ENCODE peak calls at places on chromosomes 6 and 20, in four cellular contexts. I, W, E and R are unnamed samples.
A peak's percentile ranks its signal among the peaks of the same experiment; 100 is the strongest.

GRCh38 chr6:16553531-16553930 is 207.7 kb downstream of the ATXN1 start:
- DNase-seq in I (no peak), W (no peak), E (no peak), R (no peak)

GRCh38 chr6:107323133-107323785 is 136.1 kb downstream of the PDSS2 start:
- DNase-seq in I (no peak), W (no peak), E (no peak), R (no peak)

GRCh38 chr6:145026267-145026679 is 709.0 kb downstream of the EPM2A start:
- DNase-seq in I (no peak), W (no peak), E (no peak), R (no peak)

GRCh38 chr6:28003661-28004060 is 46.6 kb downstream of the OR2B6 start:
- DNase-seq in I (no peak), W (peak; percentile 40), E (no peak), R (no peak)

GRCh38 chr20:63392465-63393365 is 31.6 kb upstream of the CHRNA4 start:
- DNase-seq in I (no peak), W (no peak), E (no peak), R (no peak)

GRCh38 chr6:7505196-7505699 is 36.2 kb upstream of the DSP start:
- DNase-seq in I (peak; percentile 97), W (peak; percentile 100), E (no peak), R (peak; percentile 49)

GRCh38 chr6:165674155-165675029 is 11.4 kb upstream of the PDE10A start:
- DNase-seq in I (no peak), W (no peak), E (no peak), R (no peak)

GRCh38 chr6:44046516-44047178 is 80.6 kb downstream of the MRPL14 start:
- DNase-seq in I (no peak), W (no peak), E (no peak), R (no peak)

GRCh38 chr6:1232578-1232977 is 79.3 kb upstream of the FOXQ1 start:
- DNase-seq in I (no peak), W (no peak), E (no peak), R (no peak)

GRCh38 chr6:77249560-77249959 is 213.7 kb downstream of the HTR1B start:
- DNase-seq in I (no peak), W (no peak), E (no peak), R (no peak)

GRCh38 chr20:53986037-53986436 is 84.4 kb downstream of the BCAS1 start:
- DNase-seq in I (no peak), W (no peak), E (no peak), R (no peak)

DNA sequence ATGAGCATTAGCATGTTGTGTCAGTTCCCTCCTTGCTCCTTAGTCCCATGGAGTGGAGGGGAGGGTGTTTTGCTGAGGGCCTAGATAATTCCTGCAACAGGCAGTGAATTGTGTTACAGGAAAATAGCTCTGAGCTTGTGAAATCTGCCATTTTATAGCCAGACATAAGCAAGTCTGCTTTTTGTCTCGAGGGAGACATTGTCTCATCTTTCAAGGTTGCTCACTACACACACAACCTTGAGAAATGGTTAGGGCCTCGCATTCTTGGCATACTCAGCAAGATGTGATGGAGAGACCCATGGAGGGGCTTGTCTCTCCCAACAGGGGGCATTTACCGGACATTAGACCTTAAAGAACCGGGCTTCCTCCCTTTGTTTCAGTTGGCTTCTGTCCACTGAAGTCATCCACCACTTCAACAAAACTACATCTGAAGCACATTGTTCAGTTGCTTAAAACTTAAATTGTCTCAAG is 108.0 kb upstream of the FOXO3 start:
- DNase-seq in I (no peak), W (no peak), E (no peak), R (peak; percentile 52)
- H3K4me3 ChIP-seq in I (no peak overlapping the region), W (no peak overlapping the region), E (no peak overlapping the region), R (no peak overlapping the region)

DNA sequence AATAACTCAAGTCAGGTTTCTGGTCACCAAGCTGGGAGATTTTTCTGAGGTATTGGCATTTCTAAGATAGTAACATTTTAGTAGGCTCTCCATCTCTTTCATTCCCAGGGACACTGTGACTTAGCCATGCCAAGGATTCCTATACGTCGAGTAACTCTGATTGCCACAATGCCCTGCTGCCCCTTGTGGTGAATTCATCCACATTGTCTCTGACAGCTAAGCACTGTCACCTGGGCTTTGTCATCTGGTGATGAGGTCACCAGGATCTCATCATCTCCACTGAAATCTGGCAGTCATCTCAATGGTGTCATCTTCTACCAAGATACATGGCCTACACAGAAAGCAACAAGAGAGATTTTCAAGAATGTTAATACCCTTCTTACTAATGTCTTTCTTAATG is 246.6 kb downstream of the CD109 start:
- DNase-seq in I (no peak), W (peak; percentile 47), E (no peak), R (no peak)
- TF ChIP-seq CTCF in I (peak; percentile 5), W (peak; percentile 10), E (no peak), R (no peak)

GRCh38 chr6:89011436-89011835 is 48.0 kb upstream of the RNGTT start:
- DNase-seq in I (no peak), W (no peak), E (no peak), R (no peak)

GRCh38 chr6:89008763-89009374 is 45.5 kb upstream of the RNGTT start:
- DNase-seq in I (no peak), W (no peak), E (no peak), R (no peak)

GRCh38 chr6:89008299-89008698 is 44.9 kb upstream of the RNGTT start:
- DNase-seq in I (no peak), W (no peak), E (no peak), R (no peak)

GRCh38 chr6:89009624-89010059 is 46.2 kb upstream of the RNGTT start:
- DNase-seq in I (no peak), W (no peak), E (no peak), R (no peak)

DNA sequence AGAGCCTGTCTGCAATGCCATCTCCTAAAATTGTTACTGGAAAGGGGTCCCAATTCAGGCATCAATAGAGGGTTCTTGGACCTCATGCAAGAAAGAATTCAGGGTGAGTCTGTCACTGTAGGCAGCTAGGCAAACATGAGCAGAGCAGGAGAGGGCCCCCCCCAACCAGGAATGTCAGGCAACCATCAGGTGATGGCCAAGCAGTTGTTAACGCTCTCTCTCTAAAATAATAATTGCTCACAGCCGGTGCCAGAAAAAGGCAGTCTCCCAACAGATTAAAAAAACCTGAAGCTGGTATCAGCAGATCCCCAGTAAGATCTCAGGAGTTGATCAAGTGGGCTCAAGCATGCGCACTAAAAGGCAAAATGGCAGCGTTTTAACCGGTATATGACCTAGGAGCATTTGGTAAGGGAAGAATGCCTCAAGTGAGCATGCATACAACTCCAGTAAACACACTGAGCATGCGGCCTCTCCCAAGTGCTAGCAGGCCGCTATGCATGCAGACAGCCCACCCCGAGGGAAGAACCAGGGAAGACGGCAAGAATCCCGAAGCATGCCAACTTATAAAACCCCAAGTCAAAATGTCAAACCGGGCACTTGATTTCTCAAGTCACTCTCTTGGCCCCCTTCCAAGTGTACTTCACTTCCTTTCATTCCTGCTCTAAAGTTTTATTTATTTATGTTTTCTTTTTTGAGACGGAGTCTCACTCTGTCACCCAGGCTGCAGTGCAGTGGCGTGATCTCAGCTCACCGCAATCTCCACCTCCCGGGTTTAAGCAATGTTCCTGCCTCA is 44.0 kb upstream of the RNGTT start:
- DNase-seq in I (no peak), W (peak; percentile 13), E (no peak), R (no peak)
- H3K4me3 ChIP-seq in I (no peak overlapping the region), W (no peak overlapping the region), E (no peak overlapping the region), R (no peak overlapping the region)

DNA sequence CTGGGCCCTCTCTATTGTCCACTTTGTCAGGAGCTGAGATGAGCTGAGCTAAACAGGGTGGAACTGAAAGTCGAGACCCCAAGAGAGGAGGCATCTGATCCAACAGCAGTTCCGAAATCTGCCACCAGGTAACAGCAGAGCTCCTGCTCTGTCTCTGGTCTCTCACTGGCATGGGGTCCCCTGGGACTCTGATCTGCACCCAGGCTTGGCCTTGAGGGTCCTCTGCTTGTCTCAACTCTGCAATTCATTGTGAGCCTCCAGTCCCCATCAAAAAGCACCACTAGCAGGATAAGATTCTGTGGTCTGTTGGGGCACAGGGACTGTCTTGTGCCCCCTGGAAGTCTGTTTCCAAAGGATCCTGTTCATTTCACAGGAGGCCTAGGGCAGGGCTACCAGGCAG is 62.5 kb upstream of the TOP1 start:
- DNase-seq in I (peak; percentile 66), W (no peak), E (peak; percentile 41), R (no peak)
- TF ChIP-seq CTCF in I (peak; percentile 40), W (peak; percentile 44), E (peak; percentile 56), R (peak; percentile 31)